ENCODE peak calls at places on chromosomes 12 and 14, in eight cellular contexts. One of them, this sample, is unnamed.

GRCh38 chr14:37709419-37710195 is 114.2 kb downstream of the TTC6 start:
- DNase-seq in pulmonary artery endothelial cell: no peak
- DNase-seq in fibroblast of gingiva: no peak
- DNase-seq in CD8-positive, alpha-beta T cell: no peak
- DNase-seq in GM23338: peak; percentile 28
- DNase-seq in AG04450: no peak
- DNase-seq in HuH-7: no peak
- DNase-seq in IMR-90: peak; percentile 39
- DNase-seq in this sample: peak; percentile 24

GRCh38 chr14:102584871-102585869 is 7.3 kb upstream of the RCOR1 start:
- DNase-seq in pulmonary artery endothelial cell: no peak
- DNase-seq in fibroblast of gingiva: no peak
- DNase-seq in CD8-positive, alpha-beta T cell: no peak
- DNase-seq in GM23338: peak; percentile 88
- DNase-seq in AG04450: no peak
- DNase-seq in HuH-7: no peak
- DNase-seq in IMR-90: no peak
- DNase-seq in this sample: no peak

GRCh38 chr12:46101121-46101869 is 110.9 kb upstream of the SCAF11 start:
- DNase-seq in pulmonary artery endothelial cell: no peak
- DNase-seq in fibroblast of gingiva: no peak
- DNase-seq in CD8-positive, alpha-beta T cell: no peak
- DNase-seq in GM23338: no peak
- DNase-seq in AG04450: no peak
- DNase-seq in HuH-7: no peak
- DNase-seq in IMR-90: no peak
- DNase-seq in this sample: peak; percentile 28

GRCh38 chr12:26119391-26119981 is 5.4 kb downstream of the BHLHE41 start:
- DNase-seq in pulmonary artery endothelial cell: no peak
- DNase-seq in fibroblast of gingiva: peak; percentile 64
- DNase-seq in CD8-positive, alpha-beta T cell: no peak
- DNase-seq in GM23338: peak; percentile 62
- DNase-seq in AG04450: no peak
- DNase-seq in HuH-7: peak; percentile 59
- DNase-seq in IMR-90: peak; percentile 78
- DNase-seq in this sample: peak; percentile 69

GRCh38 chr12:1932264-1932777 is 13.9 kb upstream of the CACNA2D4 start:
- DNase-seq in pulmonary artery endothelial cell: no peak
- DNase-seq in fibroblast of gingiva: peak; percentile 65
- DNase-seq in CD8-positive, alpha-beta T cell: no peak
- DNase-seq in GM23338: no peak
- DNase-seq in AG04450: no peak
- DNase-seq in HuH-7: no peak
- DNase-seq in IMR-90: no peak
- DNase-seq in this sample: no peak

GRCh38 chr12:129681151-129681550 is 222.7 kb downstream of the TMEM132D start:
- DNase-seq in pulmonary artery endothelial cell: no peak
- DNase-seq in fibroblast of gingiva: no peak
- DNase-seq in CD8-positive, alpha-beta T cell: no peak
- DNase-seq in GM23338: no peak
- DNase-seq in AG04450: no peak
- DNase-seq in HuH-7: no peak
- DNase-seq in IMR-90: no peak
- DNase-seq in this sample: no peak

GRCh38 chr14:36647827-36648753 is 13.6 kb upstream of the PAX9 start:
- DNase-seq in pulmonary artery endothelial cell: no peak
- DNase-seq in fibroblast of gingiva: peak; percentile 54
- DNase-seq in CD8-positive, alpha-beta T cell: no peak
- DNase-seq in GM23338: peak; percentile 91
- DNase-seq in AG04450: no peak
- DNase-seq in HuH-7: peak; percentile 50
- DNase-seq in IMR-90: peak; percentile 30
- DNase-seq in this sample: peak; percentile 47

GRCh38 chr14:80388980-80389711 is 177.8 kb upstream of the DIO2 start:
- DNase-seq in pulmonary artery endothelial cell: no peak
- DNase-seq in fibroblast of gingiva: peak; percentile 70
- DNase-seq in CD8-positive, alpha-beta T cell: no peak
- DNase-seq in GM23338: no peak
- DNase-seq in AG04450: peak; percentile 76
- DNase-seq in HuH-7: no peak
- DNase-seq in IMR-90: peak; percentile 92
- DNase-seq in this sample: peak; percentile 91

GRCh38 chr14:53882684-53883083 is 73.9 kb downstream of the BMP4 start:
- DNase-seq in pulmonary artery endothelial cell: no peak
- DNase-seq in fibroblast of gingiva: no peak
- DNase-seq in CD8-positive, alpha-beta T cell: no peak
- DNase-seq in GM23338: no peak
- DNase-seq in AG04450: no peak
- DNase-seq in HuH-7: no peak
- DNase-seq in IMR-90: peak; percentile 17
- DNase-seq in this sample: no peak

GRCh38 chr12:107990325-107990724 is 138.8 kb upstream of the WSCD2 start:
- DNase-seq in pulmonary artery endothelial cell: no peak
- DNase-seq in fibroblast of gingiva: no peak
- DNase-seq in CD8-positive, alpha-beta T cell: no peak
- DNase-seq in GM23338: peak; percentile 91
- DNase-seq in AG04450: no peak
- DNase-seq in HuH-7: peak; percentile 15
- DNase-seq in IMR-90: no peak
- DNase-seq in this sample: no peak

GRCh38 chr14:74834682-74835392 is 41.1 kb downstream of the PROX2 start:
- DNase-seq in pulmonary artery endothelial cell: no peak
- DNase-seq in fibroblast of gingiva: no peak
- DNase-seq in CD8-positive, alpha-beta T cell: no peak
- DNase-seq in GM23338: no peak
- DNase-seq in AG04450: no peak
- DNase-seq in HuH-7: no peak
- DNase-seq in IMR-90: peak; percentile 65
- DNase-seq in this sample: no peak

GRCh38 chr12:25755681-25756260 is 202.7 kb upstream of the LMNTD1 start:
- DNase-seq in pulmonary artery endothelial cell: no peak
- DNase-seq in fibroblast of gingiva: no peak
- DNase-seq in CD8-positive, alpha-beta T cell: no peak
- DNase-seq in GM23338: no peak
- DNase-seq in AG04450: no peak
- DNase-seq in HuH-7: no peak
- DNase-seq in IMR-90: peak; percentile 35
- DNase-seq in this sample: no peak

GRCh38 chr12:57744194-57744776 is 554 bp upstream of the TSPAN31 start:
- DNase-seq in pulmonary artery endothelial cell: no peak
- DNase-seq in fibroblast of gingiva: peak; percentile 93
- DNase-seq in CD8-positive, alpha-beta T cell: peak; percentile 55
- DNase-seq in GM23338: no peak
- DNase-seq in AG04450: no peak
- DNase-seq in HuH-7: peak; percentile 69
- DNase-seq in IMR-90: peak; percentile 85
- DNase-seq in this sample: no peak

GRCh38 chr12:8449293-8449944 is 6.3 kb upstream of the CLEC6A start:
- DNase-seq in pulmonary artery endothelial cell: no peak
- DNase-seq in fibroblast of gingiva: no peak
- DNase-seq in CD8-positive, alpha-beta T cell: no peak
- DNase-seq in GM23338: peak; percentile 45
- DNase-seq in AG04450: no peak
- DNase-seq in HuH-7: no peak
- DNase-seq in IMR-90: no peak
- DNase-seq in this sample: peak; percentile 1

GRCh38 chr12:31896514-31897039 is 62.6 kb upstream of the RESF1 start:
- DNase-seq in pulmonary artery endothelial cell: peak; percentile 80
- DNase-seq in fibroblast of gingiva: no peak
- DNase-seq in CD8-positive, alpha-beta T cell: peak; percentile 70
- DNase-seq in GM23338: peak; percentile 59
- DNase-seq in AG04450: no peak
- DNase-seq in HuH-7: no peak
- DNase-seq in IMR-90: peak; percentile 38
- DNase-seq in this sample: peak; percentile 11

GRCh38 chr12:9163392-9163791 is 44.8 kb downstream of the PZP start:
- DNase-seq in pulmonary artery endothelial cell: peak; percentile 94
- DNase-seq in fibroblast of gingiva: no peak
- DNase-seq in CD8-positive, alpha-beta T cell: no peak
- DNase-seq in GM23338: no peak
- DNase-seq in AG04450: no peak
- DNase-seq in HuH-7: no peak
- DNase-seq in IMR-90: no peak
- DNase-seq in this sample: no peak

GRCh38 chr12:64452559-64453329 is 824 bp downstream of the TBK1 start:
- DNase-seq in pulmonary artery endothelial cell: peak; percentile 35
- DNase-seq in fibroblast of gingiva: peak; percentile 83
- DNase-seq in CD8-positive, alpha-beta T cell: no peak
- DNase-seq in GM23338: peak; percentile 21
- DNase-seq in AG04450: peak; percentile 41
- DNase-seq in HuH-7: peak; percentile 37
- DNase-seq in IMR-90: peak; percentile 90
- DNase-seq in this sample: peak; percentile 79

GRCh38 chr14:101353422-101353821 is 207.9 kb upstream of the DIO3 start:
- DNase-seq in pulmonary artery endothelial cell: no peak
- DNase-seq in fibroblast of gingiva: no peak
- DNase-seq in CD8-positive, alpha-beta T cell: no peak
- DNase-seq in GM23338: no peak
- DNase-seq in AG04450: no peak
- DNase-seq in HuH-7: no peak
- DNase-seq in IMR-90: no peak
- DNase-seq in this sample: no peak

GRCh38 chr12:57853864-57854556 is 7.5 kb upstream of the CTDSP2 start:
- DNase-seq in pulmonary artery endothelial cell: no peak
- DNase-seq in fibroblast of gingiva: no peak
- DNase-seq in CD8-positive, alpha-beta T cell: no peak
- DNase-seq in GM23338: no peak
- DNase-seq in AG04450: no peak
- DNase-seq in HuH-7: no peak
- DNase-seq in IMR-90: no peak
- DNase-seq in this sample: no peak

GRCh38 chr12:113096675-113097461 is 38.7 kb downstream of the RASAL1 start:
- DNase-seq in pulmonary artery endothelial cell: no peak
- DNase-seq in fibroblast of gingiva: no peak
- DNase-seq in CD8-positive, alpha-beta T cell: no peak
- DNase-seq in GM23338: no peak
- DNase-seq in AG04450: no peak
- DNase-seq in HuH-7: no peak
- DNase-seq in IMR-90: no peak
- DNase-seq in this sample: no peak

GRCh38 chr14:96960598-96961116 is 163.5 kb downstream of the VRK1 start:
- DNase-seq in pulmonary artery endothelial cell: no peak
- DNase-seq in fibroblast of gingiva: no peak
- DNase-seq in CD8-positive, alpha-beta T cell: no peak
- DNase-seq in GM23338: no peak
- DNase-seq in AG04450: no peak
- DNase-seq in HuH-7: no peak
- DNase-seq in IMR-90: no peak
- DNase-seq in this sample: no peak

GRCh38 chr14:103693514-103693913 is 21.7 kb downstream of the XRCC3 start:
- DNase-seq in pulmonary artery endothelial cell: no peak
- DNase-seq in fibroblast of gingiva: no peak
- DNase-seq in CD8-positive, alpha-beta T cell: no peak
- DNase-seq in GM23338: no peak
- DNase-seq in AG04450: no peak
- DNase-seq in HuH-7: no peak
- DNase-seq in IMR-90: no peak
- DNase-seq in this sample: no peak

GRCh38 chr12:48157889-48158370 is 615 bp upstream of the ASB8 start:
- DNase-seq in pulmonary artery endothelial cell: no peak
- DNase-seq in fibroblast of gingiva: no peak
- DNase-seq in CD8-positive, alpha-beta T cell: no peak
- DNase-seq in GM23338: no peak
- DNase-seq in AG04450: no peak
- DNase-seq in HuH-7: no peak
- DNase-seq in IMR-90: no peak
- DNase-seq in this sample: no peak